ENCODE peak calls at places on chromosomes 3 and 15, in five cellular contexts. U, N, C, B and T are unnamed samples. For H3K9me3, the result is how much of the 10 kb centered on the place peaks cover.

GRCh38 chr15:66702770-66703539 is 919 bp downstream of the SMAD6 start:
- DNase-seq in U (peak), N (no peak), C (peak), B (no peak), T (peak)

GRCh38 chr15:90309050-90309449 is 43.0 kb upstream of the ZNF774 start:
- DNase-seq in U (no peak), N (no peak), C (no peak), B (no peak), T (no peak)

GRCh38 chr15:82843561-82843960 is 34.1 kb downstream of the WHAMM start:
- DNase-seq in U (no peak), N (no peak), C (peak), B (no peak), T (no peak)

GRCh38 chr3:152834354-152835310 is at the start of gene P2RY1:
- DNase-seq in U (peak), N (peak), C (peak), B (no peak), T (no peak)

GRCh38 chr3:153372326-153372725 is 210.3 kb downstream of the RAP2B start:
- DNase-seq in U (no peak), N (no peak), C (no peak), B (no peak), T (no peak)

GRCh38 chr15:66803182-66803729 is 101.2 kb downstream of the SMAD6 start:
- DNase-seq in U (peak), N (peak), C (no peak), B (no peak), T (no peak)

GRCh38 chr3:147662705-147663104 is 253.5 kb downstream of the ZIC1 start:
- DNase-seq in U (no peak), N (no peak), C (no peak), B (no peak), T (no peak)

GRCh38 chr3:196684548-196685407 is 27.3 kb downstream of the CEP19 start:
- DNase-seq in U (peak), N (peak), C (peak), B (peak), T (peak)

GRCh38 chr15:90829942-90830440 is 38.4 kb upstream of the FURIN start:
- DNase-seq in U (no peak), N (peak), C (peak), B (no peak), T (no peak)

GRCh38 chr3:100040846-100041245 is 73.5 kb downstream of the FILIP1L start:
- DNase-seq in U (no peak), N (no peak), C (no peak), B (no peak), T (no peak)

GRCh38 chr15:69450968-69451695 is 1.5 kb upstream of the RPLP1 start:
- DNase-seq in U (no peak), N (no peak), C (no peak), B (no peak), T (no peak)

GRCh38 chr15:36585774-36586173 is 6.3 kb downstream of the CDIN1 start:
- DNase-seq in U (no peak), N (no peak), C (no peak), B (no peak), T (no peak)

GRCh38 chr3:11601446-11602241 is 42.1 kb downstream of the VGLL4 start:
- DNase-seq in U (peak), N (no peak), C (peak), B (no peak), T (no peak)

GRCh38 chr3:34011171-34012101 is 213.0 kb downstream of the PDCD6IP start:
- DNase-seq in U (no peak), N (no peak), C (peak), B (no peak), T (no peak)

GRCh38 chr3:143668924-143669790 is 179.1 kb downstream of the SLC9A9 start:
- DNase-seq in U (no peak), N (no peak), C (no peak), B (no peak), T (no peak)

GRCh38 chr3:161423911-161424522 is 52.7 kb upstream of the SPTSSB start:
- DNase-seq in U (no peak), N (no peak), C (peak), B (no peak), T (no peak)

GRCh38 chr15:45454825-45455224 is 67.7 kb downstream of the SLC30A4 start:
- DNase-seq in U (no peak), N (peak), C (peak), B (peak), T (peak)

GRCh38 chr15:101784644-101785043 is 18.7 kb upstream of the OR4F6 start:
- DNase-seq in U (no peak), N (no peak), C (no peak), B (no peak), T (no peak)

GRCh38 chr3:57951106-57951882 is 56.9 kb upstream of the FLNB start:
- DNase-seq in U (peak), N (peak), C (no peak), B (no peak), T (no peak)

GRCh38 chr3:10561162-10561561 is 55.8 kb upstream of the ATP2B2 start:
- DNase-seq in U (no peak), N (no peak), C (no peak), B (no peak), T (no peak)

GRCh38 chr3:195224980-195225580 is 45.9 kb downstream of the XXYLT1 start:
- DNase-seq in U (no peak), N (peak), C (no peak), B (no peak), T (no peak)

GRCh38 chr3:23073721-23074300 is 129.3 kb upstream of the UBE2E2 start:
- DNase-seq in U (no peak), N (no peak), C (no peak), B (no peak), T (no peak)

GRCh38 chr3:128577711-128578110 is 72.9 kb downstream of the RPN1 start:
- DNase-seq in U (peak), N (no peak), C (no peak), B (no peak), T (no peak)

GRCh38 chr3:194939949-194940770 is 254.5 kb downstream of the FAM43A start:
- DNase-seq in U (no peak), N (no peak), C (no peak), B (no peak), T (no peak)

GRCh38 chr15:57251941-57252340 is 124.4 kb upstream of the CGNL1 start:
- DNase-seq in U (no peak), N (no peak), C (no peak), B (no peak), T (no peak)

GRCh38 chr15:85583404-85584390 is 203.3 kb downstream of the AKAP13 start:
- DNase-seq in U (no peak), N (peak), C (peak), B (no peak), T (no peak)

GRCh38 chr15:99974246-99974645 is 241.0 kb upstream of the LYSMD4 start:
- DNase-seq in U (no peak), N (no peak), C (no peak), B (no peak), T (no peak)
- H3K9me3 ChIP-seq in U (under half), N (under half), C (under half), B (under half), T (under half)

GRCh38 chr15:34160735-34161134 is 49.2 kb downstream of the KATNBL1 start:
- DNase-seq in U (peak), N (no peak), C (no peak), B (no peak), T (no peak)

GRCh38 chr15:34154725-34155204 is 52.9 kb downstream of the PGBD4 start:
- DNase-seq in U (peak), N (no peak), C (peak), B (no peak), T (no peak)

GRCh38 chr15:34155859-34156258 is 54.0 kb downstream of the PGBD4 start:
- DNase-seq in U (no peak), N (no peak), C (no peak), B (no peak), T (no peak)

GRCh38 chr15:34161329-34161953 is 48.5 kb downstream of the KATNBL1 start:
- DNase-seq in U (peak), N (no peak), C (peak), B (no peak), T (no peak)

GRCh38 chr15:34158355-34158754 is 51.5 kb downstream of the KATNBL1 start:
- DNase-seq in U (no peak), N (no peak), C (no peak), B (no peak), T (no peak)
- H3K9me3 ChIP-seq in U (half or more), N (under half), C (under half), B (under half), T (under half)

DNA sequence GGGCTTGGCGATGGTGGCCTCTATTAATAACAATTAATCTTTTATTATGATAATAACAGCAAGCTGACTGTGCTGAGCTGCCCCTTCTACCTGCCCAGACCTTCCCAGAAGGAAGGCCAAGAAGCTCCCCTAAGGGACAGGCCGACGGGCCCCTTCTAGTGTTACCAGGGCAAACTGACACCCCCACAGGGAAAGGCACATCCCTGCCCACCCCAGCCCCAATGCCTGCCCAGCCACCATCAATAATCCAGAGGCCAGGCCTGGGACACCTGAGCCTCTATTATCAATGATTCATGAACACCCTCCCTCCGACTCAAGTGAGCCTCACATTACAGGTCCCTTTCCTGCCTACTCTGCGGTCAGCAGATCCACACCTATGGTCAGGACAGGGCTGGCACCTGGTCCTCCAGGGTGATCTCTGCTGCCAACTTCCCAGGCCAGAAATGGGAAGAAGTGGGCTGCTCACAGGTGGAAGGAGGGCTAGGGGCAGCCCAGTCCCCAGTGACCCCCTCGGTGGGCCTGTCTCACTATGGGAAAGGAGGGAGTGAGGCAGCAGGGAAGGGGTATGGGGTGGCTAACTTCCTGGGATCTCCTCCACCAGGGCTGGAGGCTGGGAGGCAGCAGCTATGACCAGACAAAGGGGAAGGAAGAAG is 1.8 kb downstream of the TWF2 start:
- DNase-seq in U (peak), N (no peak), C (no peak), B (no peak), T (no peak)
- H3K9me3 ChIP-seq in U (under half), N (under half), C (under half), B (under half), T (under half)

DNA sequence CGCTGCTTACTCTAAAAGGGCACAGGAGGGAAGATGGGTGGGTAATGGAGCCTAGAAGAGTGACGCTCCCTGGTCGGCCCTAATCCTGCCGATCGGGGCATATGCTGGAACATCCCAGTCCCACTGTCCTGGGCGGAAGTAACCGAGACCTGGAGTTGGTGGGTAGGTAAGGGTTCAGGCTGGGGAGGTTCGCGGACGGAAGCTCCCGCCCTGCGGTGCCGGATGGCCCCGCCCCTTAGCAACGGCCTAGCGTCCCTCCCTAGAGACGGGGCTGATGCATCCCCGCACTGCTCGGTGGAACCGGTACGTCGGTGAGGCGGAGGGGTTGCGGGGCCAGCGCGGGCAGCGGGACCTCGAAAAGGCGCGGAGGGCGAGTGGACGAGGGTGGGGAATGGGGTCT is 1.5 kb downstream of the DNAH1 start:
- DNase-seq in U (peak), N (peak), C (peak), B (peak), T (peak)
- H3K9me3 ChIP-seq in U (under half), N (under half), C (under half), B (under half), T (under half)

DNA sequence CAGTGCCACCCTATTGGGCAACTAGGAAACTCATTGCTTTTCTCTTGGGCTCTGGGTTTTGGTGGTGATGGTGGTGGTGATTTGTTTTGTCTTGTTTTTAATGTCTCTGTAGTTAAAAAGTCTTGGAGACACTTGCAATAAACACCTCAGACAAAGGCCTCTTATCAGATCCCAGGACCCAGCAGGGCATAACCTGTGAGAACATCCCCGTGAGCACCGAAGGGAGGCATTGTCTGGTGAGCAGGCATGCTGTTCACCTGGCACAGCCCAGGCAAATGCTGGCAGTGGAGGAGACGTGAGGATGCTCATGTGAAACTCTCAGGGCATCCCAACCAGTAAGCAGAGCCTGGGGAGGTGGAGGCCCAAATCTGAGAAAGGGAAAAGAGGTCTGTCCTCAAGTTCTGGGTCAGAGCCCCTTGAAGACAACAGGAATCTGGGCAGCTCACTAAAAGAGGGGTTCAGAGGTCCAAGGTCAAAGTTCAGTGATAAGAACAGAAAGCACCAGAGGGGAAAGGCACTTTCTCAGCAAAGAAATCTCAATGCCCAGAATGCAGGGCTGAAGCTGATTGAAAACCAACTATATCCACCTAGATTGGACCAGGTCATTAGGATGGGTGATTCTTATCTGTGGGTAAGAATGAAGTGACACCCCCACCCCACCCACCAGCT is 27.7 kb downstream of the C2CD4B start:
- DNase-seq in U (no peak), N (no peak), C (no peak), B (no peak), T (no peak)
- H3K9me3 ChIP-seq in U (under half), N (under half), C (under half), B (under half), T (under half)

DNA sequence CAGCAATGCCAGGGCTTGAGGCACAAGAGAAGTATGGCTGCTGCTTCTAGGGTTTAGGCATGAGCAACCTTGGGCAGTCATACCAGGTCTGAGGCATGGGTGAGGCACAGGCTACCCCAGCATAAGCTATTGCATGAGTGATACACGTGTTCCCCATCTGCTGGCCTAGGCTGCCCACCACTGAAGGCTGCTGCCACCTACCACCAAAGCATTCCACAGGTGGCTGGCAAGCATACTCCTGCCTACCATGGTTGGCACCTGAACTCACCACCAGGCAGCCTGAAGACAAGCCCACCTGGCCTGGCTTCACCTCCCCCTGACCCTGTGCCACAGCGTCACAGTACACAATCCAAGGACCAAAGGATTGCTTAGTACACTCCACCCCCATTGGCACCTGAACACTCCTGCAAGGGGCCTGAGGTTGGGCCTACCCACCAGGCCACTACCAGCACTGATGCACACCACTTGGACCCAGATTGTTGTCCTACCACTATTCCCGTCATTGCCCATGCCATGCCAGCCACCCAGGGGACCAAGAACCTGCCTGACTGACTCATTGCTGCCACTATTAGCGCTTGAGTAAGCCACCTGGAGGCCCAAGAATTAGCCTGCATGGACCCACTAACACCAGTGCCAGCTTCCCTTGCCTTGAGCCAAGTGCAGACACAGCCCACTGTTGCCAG is 115.7 kb downstream of the STT3B start:
- DNase-seq in U (no peak), N (no peak), C (no peak), B (no peak), T (no peak)
- H3K9me3 ChIP-seq in U (half or more), N (under half), C (under half), B (under half), T (under half)

DNA sequence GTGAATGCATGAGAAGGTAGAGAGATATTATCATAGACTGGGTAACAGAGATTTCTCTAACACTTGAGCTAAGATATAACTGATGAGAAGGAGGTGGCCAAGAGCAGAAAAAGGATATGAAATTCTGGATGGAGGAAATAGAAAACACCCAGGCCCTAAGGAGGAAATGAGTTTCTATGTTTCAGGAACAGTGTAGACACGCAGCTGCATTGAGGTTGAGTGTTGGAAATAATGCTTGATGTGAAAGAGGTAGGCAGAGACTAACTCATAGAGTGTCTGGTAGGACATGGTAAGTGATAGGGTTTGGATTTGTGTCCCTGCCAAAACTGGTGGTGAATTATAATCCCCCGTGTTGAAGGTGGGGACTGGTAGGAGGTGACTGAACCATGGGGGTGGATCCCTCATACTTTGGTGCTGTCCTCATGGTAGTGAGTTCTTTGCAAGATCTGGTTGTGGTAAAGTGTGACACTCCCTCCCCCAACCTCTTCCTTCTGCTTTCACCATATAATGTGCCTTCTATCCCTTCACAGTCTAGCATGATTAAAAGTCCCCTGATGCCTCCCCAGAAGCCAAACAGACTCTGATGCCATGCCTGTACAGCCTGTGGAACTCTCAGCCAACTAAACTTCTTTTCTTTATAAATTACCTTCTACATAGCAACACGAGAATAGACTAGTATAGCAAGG is 787.3 kb downstream of the EDEM1 start:
- DNase-seq in U (no peak), N (no peak), C (no peak), B (no peak), T (no peak)
- H3K9me3 ChIP-seq in U (under half), N (under half), C (under half), B (under half), T (under half)